ENCODE peak calls at places on chromosomes 1 and 21, in five cellular contexts. V, Y, M, L and G are unnamed samples.

GRCh38 chr1:24987875-24988559 is 57.9 kb upstream of the RUNX3 start:
- DNase-seq in V (no peak), Y (no peak), M (no peak), L (peak; percentile 67), G (no peak)

GRCh38 chr1:8015036-8015808 is 10.9 kb downstream of the ERRFI1 start:
- DNase-seq in V (peak; percentile 92), Y (peak; percentile 73), M (peak; percentile 68), L (peak; percentile 61), G (peak; percentile 40)

GRCh38 chr1:204511366-204511765 is 4.8 kb upstream of the MDM4 start:
- DNase-seq in V (no peak), Y (no peak), M (no peak), L (no peak), G (no peak)

GRCh38 chr1:42423621-42424200 is 32.1 kb downstream of the ZMYND12 start:
- DNase-seq in V (no peak), Y (no peak), M (no peak), L (no peak), G (no peak)

GRCh38 chr21:34109075-34109474 is 35.7 kb downstream of the MRPS6 start:
- DNase-seq in V (no peak), Y (no peak), M (no peak), L (no peak), G (no peak)

GRCh38 chr1:219062161-219062560 is 111.5 kb upstream of the LYPLAL1 start:
- DNase-seq in V (no peak), Y (no peak), M (no peak), L (no peak), G (no peak)

GRCh38 chr1:220335668-220336067 is 63.4 kb upstream of the RAB3GAP2 start:
- DNase-seq in V (no peak), Y (no peak), M (no peak), L (no peak), G (no peak)

GRCh38 chr1:46687095-46687659 is 15.5 kb downstream of the TEX38 start:
- DNase-seq in V (peak; percentile 77), Y (no peak), M (peak; percentile 34), L (no peak), G (peak; percentile 26)

GRCh38 chr21:45199201-45199600 is 88.5 kb downstream of the POFUT2 start:
- DNase-seq in V (no peak), Y (no peak), M (no peak), L (no peak), G (no peak)